ENCODE peak calls at places on chromosome 22, in six cellular contexts. T is NCI-H187, W is A172, H is epithelial cell of prostate, P is amygdala, E is caudate nucleus. F is an unnamed sample.

GRCh38 chr22:27245056-27245455 is 556.5 kb downstream of the MN1 start:
- DNase-seq in T (no peak), W (no peak), H (no peak), P (no peak), E (no peak), F (no peak)

GRCh38 chr22:46827072-46827780 is 64.8 kb downstream of the TBC1D22A start:
- DNase-seq in T (no peak), W (no peak), H (no peak), P (no peak), E (no peak), F (no peak)

GRCh38 chr22:50251472-50252054 is 498 bp upstream of the HDAC10 start:
- DNase-seq in T (no peak), W (no peak), H (no peak), P (no peak), E (no peak), F (no peak)

GRCh38 chr22:29700206-29700948 is 19.4 kb upstream of the CABP7 start:
- DNase-seq in T (no peak), W (peak), H (no peak), P (no peak), E (no peak), F (no peak)

GRCh38 chr22:30078320-30079311 is 1.6 kb upstream of the HORMAD2 start:
- DNase-seq in T (no peak), W (no peak), H (no peak), P (no peak), E (no peak), F (no peak)

GRCh38 chr22:17369553-17370035 is 334 bp downstream of the CECR2 start:
- DNase-seq in T (no peak), W (no peak), H (no peak), P (no peak), E (no peak), F (no peak)

GRCh38 chr22:22478450-22478849 is 30.1 kb downstream of the ZNF280B start:
- DNase-seq in T (no peak), W (no peak), H (no peak), P (no peak), E (no peak), F (no peak)

GRCh38 chr22:38761202-38762162 is 5.7 kb upstream of the SUN2 start:
- DNase-seq in T (no peak), W (no peak), H (no peak), P (no peak), E (no peak), F (no peak)